ENCODE peak calls at places on chromosome 22, in seven cellular contexts. A, N, T, F, U, H and W are unnamed samples. For H3K9me3, the result is how much of the 10 kb centered on the place peaks cover.

GRCh38 chr22:20624161-20624616 is 116.8 kb downstream of the MED15 start:
- ATAC-seq in A (no peak), T (no peak), U (no peak), F (no peak), N (no peak), H (peak), W (no peak)

GRCh38 chr22:50697667-50698506 is 25.3 kb downstream of the SHANK3 start:
- ATAC-seq in A (peak), U (no peak), H (no peak), N (peak), T (no peak), F (no peak), W (no peak)

GRCh38 chr22:32862936-32863661 is 61.6 kb downstream of the TIMP3 start:
- ATAC-seq in H (no peak), A (no peak), T (no peak), F (no peak), U (no peak), N (no peak), W (no peak)

GRCh38 chr22:37024339-37025157 is 5.0 kb downstream of the MPST start:
- ATAC-seq in A (no peak), N (no peak), F (no peak), T (no peak), U (no peak), H (no peak), W (no peak)

GRCh38 chr22:27874185-27874584 is 44.9 kb downstream of the PITPNB start:
- ATAC-seq in F (no peak), T (no peak), A (no peak), U (no peak), H (no peak), N (no peak), W (peak)

GRCh38 chr22:50524664-50525103 is 714 bp downstream of the SCO2 start:
- ATAC-seq in T (peak), A (no peak), H (no peak), F (no peak), U (peak), N (no peak), W (no peak)

GRCh38 chr22:40257979-40258378 is 80.3 kb downstream of the TNRC6B start:
- ATAC-seq in T (no peak), A (no peak), F (no peak), N (no peak), H (no peak), U (no peak), W (no peak)

GRCh38 chr22:37018815-37019308 is 385 bp downstream of the TST start:
- ATAC-seq in A (peak), F (peak), U (peak), T (peak), N (peak), H (peak), W (peak)

GRCh38 chr22:35894464-35894878 is 134.2 kb downstream of the RBFOX2 start:
- ATAC-seq in A (no peak), T (no peak), N (no peak), U (no peak), H (no peak), F (peak), W (peak)

GRCh38 chr22:29870574-29870973 is 12.4 kb upstream of the MTMR3 start:
- ATAC-seq in F (no peak), N (no peak), U (no peak), A (no peak), T (no peak), H (no peak), W (no peak)

GRCh38 chr22:19275919-19276600 is 15.5 kb downstream of the CLTCL1 start:
- ATAC-seq in N (no peak), T (no peak), A (no peak), F (no peak), U (peak), H (no peak), W (no peak)

GRCh38 chr22:28442951-28443876 is 236.4 kb downstream of the TTC28 start:
- ATAC-seq in T (peak), H (peak), N (peak), F (peak), U (peak), A (no peak), W (peak)

GRCh38 chr22:40484906-40485660 is 114.7 kb downstream of the SGSM3 start:
- ATAC-seq in H (no peak), F (no peak), T (no peak), A (no peak), U (no peak), N (no peak), W (no peak)

GRCh38 chr22:50376064-50376747 is 33.1 kb downstream of the PPP6R2 start:
- ATAC-seq in A (no peak), H (no peak), F (no peak), N (no peak), T (no peak), U (no peak), W (no peak)

GRCh38 chr22:19195796-19196731 is 17.5 kb upstream of the SLC25A1 start:
- ATAC-seq in N (no peak), H (peak), A (no peak), F (no peak), U (peak), T (no peak), W (no peak)

GRCh38 chr22:27554106-27554814 is 247.3 kb downstream of the MN1 start:
- ATAC-seq in H (no peak), A (no peak), T (no peak), N (no peak), U (no peak), F (no peak), W (peak)

GRCh38 chr22:33842421-33843094 is 77.7 kb downstream of the LARGE1 start:
- ATAC-seq in A (no peak), N (no peak), U (no peak), F (no peak), T (no peak), H (no peak), W (no peak)

GRCh38 chr22:44347549-44347948 is 34.8 kb upstream of the SHISAL1 start:
- ATAC-seq in U (no peak), H (no peak), T (no peak), F (no peak), A (no peak), N (no peak), W (no peak)

DNA sequence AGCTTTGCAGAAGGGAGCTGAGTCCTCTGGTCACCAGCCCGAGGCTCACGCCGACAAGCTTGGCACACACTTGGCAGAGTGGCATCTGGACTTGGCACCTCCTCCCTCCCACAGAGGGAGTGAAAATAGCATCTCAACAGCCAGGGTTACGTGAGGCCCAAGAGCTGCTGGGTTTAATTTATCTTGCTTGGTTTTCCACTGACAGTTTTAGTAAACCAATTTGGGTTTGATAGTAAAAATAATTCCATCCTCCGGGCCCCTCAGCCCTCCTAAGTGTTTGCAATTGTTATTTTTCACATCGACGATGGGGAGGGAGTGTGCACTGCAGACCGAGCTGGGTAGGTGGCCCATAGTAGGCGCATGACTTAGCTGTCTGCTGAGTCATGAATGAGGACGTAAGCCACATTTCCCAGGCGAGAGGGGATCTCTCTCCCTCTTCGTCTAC is 107.6 kb upstream of the ASPHD2 start:
- ATAC-seq in F (no peak), T (no peak), A (no peak), N (no peak), U (peak), H (no peak), W (peak)
- TF ChIP-seq POLR2AphosphoS5 in F (no peak), T (no peak), A (no peak), N (no peak), U (no peak), H (no peak), W (no peak)

GRCh38 chr22:47207846-47208554 is 445.6 kb downstream of the TBC1D22A start:
- ATAC-seq in U (no peak), F (no peak), A (no peak), N (no peak), T (no peak), H (no peak), W (no peak)

GRCh38 chr22:47205562-47205961 is 443.1 kb downstream of the TBC1D22A start:
- ATAC-seq in H (no peak), U (no peak), A (no peak), N (no peak), T (no peak), F (no peak), W (no peak)

GRCh38 chr22:47206185-47206584 is 443.7 kb downstream of the TBC1D22A start:
- ATAC-seq in U (no peak), A (no peak), N (no peak), F (no peak), H (no peak), T (no peak), W (no peak)

GRCh38 chr22:47207387-47207786 is 444.9 kb downstream of the TBC1D22A start:
- ATAC-seq in U (no peak), T (no peak), A (no peak), F (no peak), H (no peak), N (no peak), W (no peak)

GRCh38 chr22:47206819-47207218 is 444.4 kb downstream of the TBC1D22A start:
- ATAC-seq in T (no peak), A (no peak), U (no peak), H (no peak), N (no peak), F (no peak), W (no peak)
- H3K9me3 ChIP-seq in T (under half), A (under half), U (under half), H (under half), N (under half), F (under half), W (under half)

GRCh38 chr22:38290347-38290746 is 17.5 kb upstream of the TMEM184B start:
- ATAC-seq in T (no peak), A (no peak), U (no peak), N (no peak), F (no peak), H (peak), W (no peak)
- TF ChIP-seq POLR2AphosphoS5 in T (no peak), A (no peak), U (no peak), N (no peak), F (no peak), H (no peak), W (no peak)

GRCh38 chr22:49067504-49067903 is 760.2 kb downstream of the BRD1 start:
- ATAC-seq in N (no peak), A (no peak), H (no peak), F (no peak), U (no peak), T (no peak), W (no peak)
- H3K9me3 ChIP-seq in N (under half), A (under half), H (under half), F (under half), U (under half), T (under half), W (under half)

GRCh38 chr22:24526191-24526590 is 28.7 kb downstream of the GUCD1 start:
- ATAC-seq in T (no peak), U (no peak), H (no peak), A (no peak), N (no peak), F (no peak), W (no peak)
- TF ChIP-seq POLR2AphosphoS5 in T (no peak), U (no peak), H (no peak), A (no peak), N (no peak), F (no peak), W (no peak)

GRCh38 chr22:45503071-45503815 is 560 bp downstream of the FBLN1 start:
- ATAC-seq in F (no peak), H (no peak), T (peak), A (peak), U (no peak), N (peak), W (no peak)

GRCh38 chr22:45503816-45504702 is 1.4 kb downstream of the FBLN1 start:
- ATAC-seq in N (peak), H (no peak), F (no peak), U (no peak), A (no peak), T (peak), W (no peak)

GRCh38 chr22:45504703-45505341 is 2.1 kb downstream of the FBLN1 start:
- ATAC-seq in H (no peak), N (peak), A (no peak), U (no peak), T (peak), F (no peak), W (no peak)

GRCh38 chr22:45499746-45500145 is 2.9 kb upstream of the FBLN1 start:
- ATAC-seq in F (no peak), U (no peak), H (no peak), A (no peak), T (no peak), N (no peak), W (peak)

DNA sequence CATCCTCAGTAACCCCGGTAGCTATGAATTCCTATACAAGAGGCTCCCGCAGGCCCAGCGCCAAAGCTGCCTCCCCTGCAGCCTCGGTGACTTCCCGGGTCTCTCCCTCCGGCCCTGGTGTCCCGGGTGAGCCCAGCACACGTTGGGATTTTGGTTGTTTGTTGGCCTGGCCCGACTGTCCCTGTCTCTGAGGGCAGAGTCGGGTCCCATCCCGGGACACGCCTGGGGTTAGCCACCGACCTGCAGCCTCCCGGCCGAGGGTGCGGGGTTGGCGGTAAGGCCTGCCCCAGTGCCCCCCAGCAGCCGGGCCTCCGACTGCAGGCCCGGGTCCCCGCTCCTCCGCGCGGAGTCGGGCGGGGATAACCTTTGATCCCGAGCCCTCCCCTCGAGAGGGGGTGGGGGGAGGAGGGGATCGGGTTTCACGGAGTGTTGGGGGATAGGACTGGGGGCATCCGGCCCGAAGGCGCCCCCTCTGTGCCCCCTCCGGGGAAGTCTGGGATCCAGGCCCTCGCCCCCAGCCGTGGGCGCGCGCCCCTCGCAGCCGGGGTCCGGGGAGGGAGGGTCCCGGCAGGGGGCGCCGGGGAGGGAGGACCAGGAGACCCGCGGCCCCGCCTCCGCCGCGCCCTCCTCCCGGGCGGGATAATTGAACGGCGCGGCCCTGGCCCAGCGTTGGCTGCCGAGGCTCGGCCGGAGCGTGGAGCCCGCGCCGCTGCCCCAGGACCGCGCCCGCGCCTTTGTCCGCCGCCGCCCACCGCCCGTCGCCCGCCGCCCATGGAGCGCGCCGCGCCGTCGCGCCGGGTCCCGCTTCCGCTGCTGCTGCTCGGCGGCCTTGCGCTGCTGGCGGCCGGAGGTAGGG is at the start of gene FBLN1:
- ATAC-seq in F (no peak), A (peak), U (no peak), H (no peak), N (peak), T (peak), W (peak)
- H3K9me3 ChIP-seq in F (under half), A (under half), U (under half), H (under half), N (under half), T (under half), W (under half)

GRCh38 chr22:23187871-23188700 is 7.8 kb downstream of the BCR start:
- ATAC-seq in F (no peak), U (peak), H (no peak), N (no peak), A (no peak), T (no peak), W (no peak)
- TF ChIP-seq POLR2AphosphoS5 in F (no peak), U (no peak), H (no peak), N (no peak), A (no peak), T (no peak), W (no peak)

DNA sequence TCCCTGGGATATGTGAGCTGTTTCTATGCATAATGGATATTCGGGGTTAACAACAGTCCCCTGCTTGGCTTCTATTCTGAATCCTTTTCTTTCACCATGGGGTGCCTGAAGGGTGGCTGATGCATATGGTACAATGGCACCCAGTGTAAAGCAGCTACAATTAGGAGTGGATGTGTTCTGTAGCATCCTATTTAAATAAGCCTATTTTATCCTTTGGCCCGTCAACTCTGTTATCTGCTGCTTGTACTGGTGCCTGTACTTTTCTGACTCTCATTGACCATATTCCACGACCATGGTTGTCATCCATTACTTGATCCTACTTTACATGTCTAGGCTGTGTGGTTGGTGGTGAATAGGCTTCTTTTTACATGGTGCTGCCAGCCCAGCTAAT is 1.3 kb downstream of the TUG1 start:
- ATAC-seq in U (no peak), N (no peak), H (no peak), F (no peak), T (no peak), A (no peak), W (no peak)
- H3K9me3 ChIP-seq in U (under half), N (under half), H (under half), F (under half), T (under half), A (half or more), W (under half)